ENCODE peak calls at places on chromosomes 11 and 22, in four cellular contexts. H, P, W and G are unnamed samples.
A peak's percentile ranks its signal among the peaks of the same experiment; 100 is the strongest.

GRCh38 chr11:59271811-59272327 is 59.1 kb upstream of the MPEG1 start:
- DNase-seq in H (no peak), P (no peak), W (no peak), G (no peak)

GRCh38 chr22:50136431-50137047 is 34.0 kb upstream of the PANX2 start:
- DNase-seq in H (no peak), W (no peak), P (no peak), G (no peak)

GRCh38 chr11:124415356-124415923 is 9.2 kb downstream of the OR8B4 start:
- DNase-seq in W (no peak), P (no peak), H (no peak), G (no peak)

GRCh38 chr11:65624931-65625627 is 9.5 kb downstream of the PCNX3 start:
- DNase-seq in H (no peak), P (no peak), W (no peak), G (no peak)

GRCh38 chr11:37804666-37805065 is 1206.6 kb upstream of the RAG2 start:
- DNase-seq in H (no peak), P (no peak), W (no peak), G (no peak)

GRCh38 chr22:25070870-25071465 is 118.5 kb downstream of the KIAA1671 start:
- DNase-seq in P (no peak), H (no peak), W (no peak), G (no peak)

GRCh38 chr22:35587447-35587870 is 29.7 kb downstream of the MB start:
- DNase-seq in P (peak; percentile 62), H (peak; percentile 81), W (no peak), G (peak; percentile 96)

GRCh38 chr11:76796511-76797203 is 13.5 kb downstream of the TSKU start:
- DNase-seq in P (peak; percentile 40), H (no peak), W (no peak), G (no peak)

GRCh38 chr22:26479792-26480610 is 3.6 kb downstream of the HPS4 start:
- DNase-seq in P (no peak), W (no peak), H (no peak), G (no peak)

GRCh38 chr22:19663821-19664325 is 50.4 kb upstream of the SEPTIN5 start:
- DNase-seq in H (no peak), W (peak; percentile 38), P (no peak), G (peak; percentile 82)

GRCh38 chr11:9250139-9250582 is 15.0 kb downstream of the DENND5A start:
- DNase-seq in H (no peak), W (no peak), P (no peak), G (no peak)

GRCh38 chr11:34339149-34340064 is 18.4 kb downstream of the ABTB2 start:
- DNase-seq in P (no peak), W (no peak), H (no peak), G (no peak)

GRCh38 chr11:405323-405975 is 9.3 kb downstream of the SIGIRR start:
- DNase-seq in H (no peak), W (peak; percentile 33), P (no peak), G (peak; percentile 37)

GRCh38 chr11:26076591-26076990 is 255.3 kb upstream of the ANO3 start:
- DNase-seq in P (no peak), W (no peak), H (no peak), G (no peak)

GRCh38 chr11:44046202-44046601 is 1.6 kb upstream of the ACCSL start:
- DNase-seq in P (no peak), H (no peak), W (no peak), G (no peak)

GRCh38 chr11:19794161-19794560 is 81.5 kb downstream of the NAV2 start:
- DNase-seq in W (no peak), H (no peak), P (no peak), G (no peak)

GRCh38 chr11:76206327-76207081 is at the start of gene WNT11:
- DNase-seq in W (peak; percentile 55), P (no peak), H (no peak), G (peak; percentile 61)